ENCODE peak calls at places on chromosome 7, in eight cellular contexts. K is CD8-positive, alpha-beta memory T cell; M is heart right ventricle; E is ovary; I is tibial artery; V is H1; J is mammary epithelial cell; W is hepatocyte. P is an unnamed sample. For H3K36me3, the result is how much of the 10 kb centered on the place peaks cover.

GRCh38 chr7:46932656-46933424 is 649.1 kb downstream of the TNS3 start:
- DNase-seq in K (no peak), M (peak), E (peak), I (peak), V (no peak), J (peak), W (peak), P (no peak)

GRCh38 chr7:8070451-8071180 is 102.0 kb downstream of the GLCCI1 start:
- DNase-seq in K (no peak), M (no peak), E (no peak), I (no peak), V (no peak), J (no peak), W (no peak), P (no peak)

GRCh38 chr7:106442476-106442875 is 157.7 kb upstream of the NAMPT start:
- DNase-seq in K (no peak), M (no peak), E (no peak), I (no peak), V (no peak), J (no peak), W (no peak), P (no peak)

GRCh38 chr7:149027055-149027454 is 1.2 kb downstream of the PDIA4 start:
- DNase-seq in K (no peak), M (no peak), E (no peak), I (no peak), V (no peak), J (no peak), W (no peak), P (no peak)

GRCh38 chr7:119720541-119720940 is 552.4 kb upstream of the KCND2 start:
- DNase-seq in K (no peak), M (no peak), E (no peak), I (no peak), V (no peak), J (peak), W (no peak), P (no peak)

GRCh38 chr7:51649-52048 is 140.7 kb upstream of the FAM20C start:
- DNase-seq in K (no peak), M (no peak), E (no peak), I (no peak), V (no peak), J (no peak), W (no peak), P (no peak)

GRCh38 chr7:87627634-87627994 is 584 bp upstream of the RUNDC3B start:
- DNase-seq in K (no peak), M (peak), E (peak), I (no peak), V (no peak), J (no peak), W (no peak), P (peak)

GRCh38 chr7:81956520-81956919 is 186.7 kb upstream of the HGF start:
- DNase-seq in K (no peak), M (peak), E (no peak), I (no peak), V (no peak), J (no peak), W (peak), P (no peak)

GRCh38 chr7:138970446-138970845 is 10.7 kb downstream of the KIAA1549 start:
- DNase-seq in K (no peak), M (no peak), E (no peak), I (no peak), V (no peak), J (no peak), W (no peak), P (no peak)

GRCh38 chr7:96649981-96650380 is 59.7 kb downstream of the SEM1 start:
- DNase-seq in K (no peak), M (no peak), E (no peak), I (no peak), V (no peak), J (peak), W (no peak), P (no peak)

GRCh38 chr7:132066776-132067175 is 509.5 kb downstream of the PLXNA4 start:
- DNase-seq in K (no peak), M (peak), E (peak), I (no peak), V (no peak), J (no peak), W (peak), P (peak)

GRCh38 chr7:77439572-77439971 is 23.4 kb upstream of the GSAP start:
- DNase-seq in K (no peak), M (peak), E (no peak), I (peak), V (no peak), J (peak), W (peak), P (peak)

GRCh38 chr7:131289051-131289450 is 38.6 kb upstream of the MKLN1 start:
- DNase-seq in K (no peak), M (no peak), E (no peak), I (no peak), V (no peak), J (no peak), W (no peak), P (no peak)

GRCh38 chr7:87083865-87084519 is 24.5 kb upstream of the ELAPOR2 start:
- DNase-seq in K (no peak), M (no peak), E (no peak), I (no peak), V (no peak), J (no peak), W (no peak), P (no peak)

GRCh38 chr7:4178887-4179286 is 503.2 kb upstream of the FOXK1 start:
- DNase-seq in K (no peak), M (no peak), E (no peak), I (no peak), V (no peak), J (no peak), W (no peak), P (peak)

GRCh38 chr7:25216837-25217236 is 11.4 kb downstream of the NPVF start:
- DNase-seq in K (peak), M (no peak), E (no peak), I (no peak), V (no peak), J (peak), W (peak), P (no peak)

GRCh38 chr7:47758546-47758945 is 176.6 kb upstream of the TNS3 start:
- DNase-seq in K (no peak), M (no peak), E (no peak), I (peak), V (no peak), J (no peak), W (no peak), P (no peak)

GRCh38 chr7:107209565-107209964 is 40.8 kb downstream of the HBP1 start:
- DNase-seq in K (no peak), M (no peak), E (no peak), I (no peak), V (no peak), J (no peak), W (no peak), P (no peak)

DNA sequence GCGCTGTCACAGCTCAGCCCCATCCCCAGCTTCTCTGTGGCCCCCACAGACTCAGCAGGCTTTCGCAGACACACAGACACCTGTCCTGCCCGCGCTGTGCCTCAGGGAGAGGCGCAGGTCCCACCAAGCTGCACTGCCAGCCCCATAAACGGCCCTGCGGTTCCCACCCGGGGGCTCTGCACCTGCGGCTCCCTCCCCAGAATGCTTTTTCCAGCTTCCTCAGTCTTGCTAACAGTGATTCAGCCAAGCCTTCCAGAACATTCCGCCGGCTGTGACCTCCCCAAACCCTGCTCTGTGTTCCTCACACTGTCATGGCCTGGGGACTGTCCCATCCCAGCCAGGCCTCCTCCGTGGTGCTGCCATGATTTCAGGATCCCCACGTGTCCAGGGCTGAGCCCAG is 27.8 kb upstream of the TNRC18 start:
- DNase-seq in K (no peak), M (no peak), E (no peak), I (no peak), V (no peak), J (no peak), W (no peak), P (no peak)
- H3K27ac ChIP-seq in K (no peak), M (no peak), E (no peak), I (no peak), V (no peak), J (no peak), W (no peak), P (no peak)

GRCh38 chr7:29923231-29923630 is 66.4 kb downstream of the SCRN1 start:
- DNase-seq in K (no peak), M (no peak), E (no peak), I (no peak), V (no peak), J (no peak), W (no peak), P (no peak)
- H3K36me3 ChIP-seq in K (under half), M (under half), E (under half), I (under half), V (under half), J (under half), W (under half), P (under half)

GRCh38 chr7:104903781-104904180 is 110.2 kb upstream of the KMT2E start:
- DNase-seq in K (no peak), M (no peak), E (no peak), I (no peak), V (no peak), J (no peak), W (no peak), P (no peak)

GRCh38 chr7:104906546-104906945 is 107.5 kb upstream of the KMT2E start:
- DNase-seq in K (no peak), M (no peak), E (no peak), I (no peak), V (no peak), J (no peak), W (no peak), P (no peak)

GRCh38 chr7:104903044-104903443 is 111.0 kb upstream of the KMT2E start:
- DNase-seq in K (no peak), M (no peak), E (no peak), I (no peak), V (no peak), J (no peak), W (no peak), P (no peak)

GRCh38 chr7:104906032-104906431 is 108.0 kb upstream of the KMT2E start:
- DNase-seq in K (no peak), M (no peak), E (no peak), I (no peak), V (no peak), J (no peak), W (no peak), P (no peak)

DNA sequence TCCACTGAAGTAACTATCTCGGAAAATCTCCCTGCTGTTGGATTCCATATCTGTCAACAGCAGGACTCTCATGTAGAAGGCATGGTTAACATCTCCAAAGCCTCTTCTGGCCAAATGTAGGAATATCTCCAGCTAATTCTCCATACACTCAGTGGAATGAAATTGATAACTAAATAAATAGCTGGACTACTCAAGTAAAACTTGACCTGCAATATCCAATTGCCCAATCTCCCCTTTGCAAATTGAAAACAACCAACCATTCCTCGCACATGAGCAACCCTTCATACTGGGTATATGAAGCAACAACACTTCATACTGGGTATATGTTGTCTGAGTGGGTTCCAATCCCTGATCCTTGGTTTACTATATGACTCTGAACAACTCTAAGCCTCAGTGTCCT is 105.4 kb upstream of the KMT2E start:
- DNase-seq in K (no peak), M (no peak), E (no peak), I (no peak), V (no peak), J (no peak), W (no peak), P (no peak)
- H3K27ac ChIP-seq in K (no peak), M (no peak), E (no peak), I (no peak), V (no peak), J (no peak), W (no peak), P (no peak)

GRCh38 chr7:155312108-155312507 is 14.4 kb downstream of the INSIG1 start:
- DNase-seq in K (no peak), M (no peak), E (no peak), I (no peak), V (no peak), J (no peak), W (no peak), P (no peak)

GRCh38 chr7:155306677-155307470 is 9.2 kb downstream of the INSIG1 start:
- DNase-seq in K (no peak), M (no peak), E (no peak), I (no peak), V (no peak), J (peak), W (no peak), P (no peak)

GRCh38 chr7:155308330-155309020 is 10.8 kb downstream of the INSIG1 start:
- DNase-seq in K (no peak), M (no peak), E (no peak), I (no peak), V (no peak), J (no peak), W (no peak), P (no peak)

GRCh38 chr7:155310425-155311114 is 12.9 kb downstream of the INSIG1 start:
- DNase-seq in K (no peak), M (no peak), E (no peak), I (no peak), V (no peak), J (no peak), W (no peak), P (no peak)

DNA sequence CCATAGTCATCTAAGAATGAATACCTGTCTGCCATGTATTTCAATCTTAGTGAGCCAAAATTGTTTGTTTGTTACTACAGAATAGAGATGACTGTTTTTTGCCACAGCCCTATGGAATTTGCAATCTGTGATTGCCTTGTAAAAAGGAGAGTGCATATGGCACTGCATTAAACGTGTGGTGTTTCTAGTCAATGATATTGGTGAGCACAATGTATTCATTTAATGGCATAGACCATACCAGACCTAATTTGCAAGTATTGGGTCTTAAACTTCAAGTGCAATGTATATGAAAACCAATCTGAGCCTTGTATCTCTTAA is 11.3 kb downstream of the INSIG1 start:
- DNase-seq in K (no peak), M (no peak), E (no peak), I (no peak), V (no peak), J (no peak), W (no peak), P (no peak)
- H3K36me3 ChIP-seq in K (under half), M (half or more), E (under half), I (under half), V (half or more), J (under half), W (under half), P (under half)